ENCODE peak calls at places on chromosomes 2 and 18, in six cellular contexts. One of them, this sample, is unnamed.

GRCh38 chr2:39920318-39920775 is 141.3 kb upstream of the THUMPD2 start:
- DNase-seq in fibroblast of mammary gland: no peak
- DNase-seq in tibial nerve: no peak
- DNase-seq in heart left ventricle: no peak
- DNase-seq in AG04450: no peak
- DNase-seq in left lung: no peak
- DNase-seq in this sample: no peak

GRCh38 chr2:204625135-204625534 is 79.9 kb downstream of the PARD3B start:
- DNase-seq in fibroblast of mammary gland: peak
- DNase-seq in tibial nerve: no peak
- DNase-seq in heart left ventricle: no peak
- DNase-seq in AG04450: no peak
- DNase-seq in left lung: no peak
- DNase-seq in this sample: no peak

GRCh38 chr2:172181840-172182239 is 79.1 kb upstream of the DLX2 start:
- DNase-seq in fibroblast of mammary gland: no peak
- DNase-seq in tibial nerve: no peak
- DNase-seq in heart left ventricle: no peak
- DNase-seq in AG04450: no peak
- DNase-seq in left lung: no peak
- DNase-seq in this sample: no peak

GRCh38 chr18:70693196-70693595 is 404.4 kb downstream of the SOCS6 start:
- DNase-seq in fibroblast of mammary gland: peak
- DNase-seq in tibial nerve: no peak
- DNase-seq in heart left ventricle: no peak
- DNase-seq in AG04450: peak
- DNase-seq in left lung: no peak
- DNase-seq in this sample: no peak

GRCh38 chr18:27685807-27686412 is 491.0 kb downstream of the CDH2 start:
- DNase-seq in fibroblast of mammary gland: peak
- DNase-seq in tibial nerve: no peak
- DNase-seq in heart left ventricle: peak
- DNase-seq in AG04450: peak
- DNase-seq in left lung: no peak
- DNase-seq in this sample: peak

GRCh38 chr2:191970867-191971266 is 124.0 kb upstream of the CAVIN2 start:
- DNase-seq in fibroblast of mammary gland: no peak
- DNase-seq in tibial nerve: no peak
- DNase-seq in heart left ventricle: no peak
- DNase-seq in AG04450: no peak
- DNase-seq in left lung: no peak
- DNase-seq in this sample: no peak

GRCh38 chr2:219266232-219266631 is 12.5 kb upstream of the TUBA4A start:
- DNase-seq in fibroblast of mammary gland: no peak
- DNase-seq in tibial nerve: no peak
- DNase-seq in heart left ventricle: peak
- DNase-seq in AG04450: no peak
- DNase-seq in left lung: no peak
- DNase-seq in this sample: no peak

GRCh38 chr18:9201224-9201623 is 64.6 kb downstream of the ANKRD12 start:
- DNase-seq in fibroblast of mammary gland: no peak
- DNase-seq in tibial nerve: no peak
- DNase-seq in heart left ventricle: no peak
- DNase-seq in AG04450: no peak
- DNase-seq in left lung: no peak
- DNase-seq in this sample: no peak

GRCh38 chr2:217952409-217952808 is 50.4 kb downstream of the TNS1 start:
- DNase-seq in fibroblast of mammary gland: no peak
- DNase-seq in tibial nerve: peak
- DNase-seq in heart left ventricle: no peak
- DNase-seq in AG04450: no peak
- DNase-seq in left lung: no peak
- DNase-seq in this sample: no peak

GRCh38 chr2:191682148-191682547 is 4.2 kb downstream of the NABP1 start:
- DNase-seq in fibroblast of mammary gland: peak
- DNase-seq in tibial nerve: no peak
- DNase-seq in heart left ventricle: no peak
- DNase-seq in AG04450: no peak
- DNase-seq in left lung: no peak
- DNase-seq in this sample: no peak

GRCh38 chr18:48445540-48445939 is 36.4 kb upstream of the ZBTB7C start:
- DNase-seq in fibroblast of mammary gland: peak
- DNase-seq in tibial nerve: peak
- DNase-seq in heart left ventricle: peak
- DNase-seq in AG04450: peak
- DNase-seq in left lung: peak
- DNase-seq in this sample: peak

GRCh38 chr2:108813732-108814131 is 27.2 kb downstream of the CCDC138 start:
- DNase-seq in fibroblast of mammary gland: peak
- DNase-seq in tibial nerve: no peak
- DNase-seq in heart left ventricle: no peak
- DNase-seq in AG04450: no peak
- DNase-seq in left lung: no peak
- DNase-seq in this sample: no peak

GRCh38 chr2:147433822-147434221 is 411.0 kb upstream of the ACVR2A start:
- DNase-seq in fibroblast of mammary gland: no peak
- DNase-seq in tibial nerve: no peak
- DNase-seq in heart left ventricle: no peak
- DNase-seq in AG04450: no peak
- DNase-seq in left lung: no peak
- DNase-seq in this sample: no peak

GRCh38 chr2:7449287-7449686 is 532.1 kb downstream of the RNF144A start:
- DNase-seq in fibroblast of mammary gland: no peak
- DNase-seq in tibial nerve: no peak
- DNase-seq in heart left ventricle: no peak
- DNase-seq in AG04450: no peak
- DNase-seq in left lung: no peak
- DNase-seq in this sample: no peak

GRCh38 chr18:76977681-76978234 is 154.8 kb downstream of the MBP start:
- DNase-seq in fibroblast of mammary gland: no peak
- DNase-seq in tibial nerve: no peak
- DNase-seq in heart left ventricle: no peak
- DNase-seq in AG04450: no peak
- DNase-seq in left lung: no peak
- DNase-seq in this sample: no peak

GRCh38 chr2:54084600-54084999 is 30.8 kb upstream of the ACYP2 start:
- DNase-seq in fibroblast of mammary gland: peak
- DNase-seq in tibial nerve: no peak
- DNase-seq in heart left ventricle: no peak
- DNase-seq in AG04450: no peak
- DNase-seq in left lung: no peak
- DNase-seq in this sample: no peak

DNA sequence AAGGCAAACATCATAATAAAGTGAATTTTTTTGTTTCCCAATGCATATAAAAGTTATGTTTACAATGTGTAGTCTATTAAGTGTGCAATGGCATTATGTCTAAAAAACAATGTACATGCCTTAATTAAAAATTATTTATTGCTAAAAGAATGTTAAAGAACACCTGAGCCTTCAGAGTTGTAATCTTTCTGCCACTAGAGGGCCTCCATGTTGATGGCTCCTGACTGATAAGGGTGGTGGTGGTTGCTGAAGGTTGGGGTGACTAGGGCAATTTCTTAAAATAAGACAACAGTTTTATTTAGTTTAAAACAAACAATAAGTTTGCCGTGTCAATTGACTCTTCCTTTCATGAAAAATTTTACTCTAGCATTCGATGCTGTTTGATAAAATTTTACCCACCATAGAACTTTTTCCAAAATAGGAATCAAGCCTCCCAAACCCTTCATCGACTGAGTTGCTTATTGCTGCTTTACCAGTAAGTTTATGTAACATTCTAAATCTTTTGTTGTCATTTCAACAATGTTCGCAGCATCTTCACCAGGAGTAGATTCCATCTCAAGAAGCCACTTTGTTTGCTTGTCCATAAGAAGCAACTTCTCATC is 32.3 kb downstream of the MAP3K2 start:
- DNase-seq in fibroblast of mammary gland: peak
- DNase-seq in tibial nerve: no peak
- DNase-seq in heart left ventricle: no peak
- DNase-seq in AG04450: no peak
- DNase-seq in left lung: no peak
- DNase-seq in this sample: peak
- TF ChIP-seq CTCF in fibroblast of mammary gland: peak
- TF ChIP-seq CTCF in tibial nerve: peak
- TF ChIP-seq CTCF in heart left ventricle: peak
- TF ChIP-seq CTCF in AG04450: peak
- TF ChIP-seq CTCF in left lung: peak
- TF ChIP-seq CTCF in this sample: peak

GRCh38 chr2:55839182-55839819 is 84.3 kb downstream of the EFEMP1 start:
- DNase-seq in fibroblast of mammary gland: no peak
- DNase-seq in tibial nerve: no peak
- DNase-seq in heart left ventricle: no peak
- DNase-seq in AG04450: peak
- DNase-seq in left lung: no peak
- DNase-seq in this sample: peak
- H3K4me3 ChIP-seq in fibroblast of mammary gland: no peak
- H3K4me3 ChIP-seq in tibial nerve: no peak
- H3K4me3 ChIP-seq in heart left ventricle: no peak
- H3K4me3 ChIP-seq in AG04450: no peak
- H3K4me3 ChIP-seq in left lung: no peak
- H3K4me3 ChIP-seq in this sample: no peak

DNA sequence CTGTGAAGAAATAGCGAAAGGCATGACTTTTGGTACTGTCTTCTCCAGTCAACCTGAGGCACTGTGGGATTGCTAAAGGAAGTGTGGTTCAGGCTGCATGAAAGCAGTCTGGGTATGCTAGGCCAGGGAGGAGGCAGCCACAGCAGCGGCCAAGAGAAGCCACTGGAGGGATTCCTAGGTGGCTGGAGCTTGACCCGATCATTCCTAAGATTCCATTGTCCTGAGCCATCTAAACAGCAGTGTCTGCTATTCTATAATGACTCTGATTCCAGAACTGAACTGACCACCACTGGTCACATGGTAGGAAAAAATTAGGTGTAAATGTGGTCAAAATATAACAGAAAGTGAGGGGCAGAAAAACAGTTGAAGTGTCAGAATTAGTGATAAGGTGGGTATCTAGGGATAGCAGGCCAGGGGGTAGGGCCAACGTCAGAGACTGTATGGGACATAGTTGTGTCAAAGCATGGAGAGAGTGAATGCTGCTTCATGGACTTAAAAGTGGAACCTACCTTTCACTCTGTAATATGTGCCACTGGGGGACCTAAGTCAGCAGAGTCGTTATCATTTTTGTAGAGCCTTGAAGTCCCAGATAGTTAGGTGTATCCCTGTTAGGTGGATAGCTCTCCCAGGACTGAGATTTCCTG is 204.6 kb downstream of the CTNNA2 start:
- DNase-seq in fibroblast of mammary gland: peak
- DNase-seq in tibial nerve: no peak
- DNase-seq in heart left ventricle: no peak
- DNase-seq in AG04450: peak
- DNase-seq in left lung: no peak
- DNase-seq in this sample: peak
- TF ChIP-seq CTCF in fibroblast of mammary gland: no peak
- TF ChIP-seq CTCF in tibial nerve: no peak
- TF ChIP-seq CTCF in heart left ventricle: no peak
- TF ChIP-seq CTCF in AG04450: no peak
- TF ChIP-seq CTCF in left lung: no peak
- TF ChIP-seq CTCF in this sample: no peak

GRCh38 chr2:157260403-157261198 is 3.1 kb downstream of the GALNT5 start:
- DNase-seq in fibroblast of mammary gland: no peak
- DNase-seq in tibial nerve: no peak
- DNase-seq in heart left ventricle: no peak
- DNase-seq in AG04450: no peak
- DNase-seq in left lung: no peak
- DNase-seq in this sample: peak
- H3K4me3 ChIP-seq in fibroblast of mammary gland: no peak
- H3K4me3 ChIP-seq in tibial nerve: no peak
- H3K4me3 ChIP-seq in heart left ventricle: no peak
- H3K4me3 ChIP-seq in AG04450: peak
- H3K4me3 ChIP-seq in left lung: peak
- H3K4me3 ChIP-seq in this sample: peak

This sample was measured in foreskin fibroblast.